ENCODE peak calls at places on chromosomes 2 and 18, in ten cellular contexts. L is NCI-H510A treated with DMSO at 0.1 percent for 48 hours, S is AG09319, Z is cardiac fibroblast, G is HEK293T, D is A172, X is left ventricle myocardium superior, A is H7, R is GM12891, H is tibial artery. P is an unnamed sample.

GRCh38 chr2:46164581-46165301 is 132.5 kb upstream of the EPAS1 start:
- DNase-seq in L (no peak), S (peak; percentile 95), Z (peak; percentile 99), G (no peak), D (peak; percentile 90), X (peak; percentile 72), A (no peak), R (no peak), H (peak; percentile 88), P (no peak)

GRCh38 chr2:100821255-100821912 is 1.4 kb downstream of the NPAS2 start:
- DNase-seq in L (no peak), S (no peak), Z (peak; percentile 52), G (no peak), D (no peak), X (no peak), A (peak; percentile 67), R (no peak), H (no peak), P (no peak)

GRCh38 chr2:73404409-73404808 is 18.8 kb downstream of the ALMS1 start:
- DNase-seq in L (no peak), S (no peak), Z (no peak), G (no peak), D (no peak), X (no peak), A (no peak), R (no peak), H (no peak), P (no peak)

GRCh38 chr2:160940271-160940670 is 220.0 kb upstream of the TANK start:
- DNase-seq in L (no peak), S (no peak), Z (no peak), G (no peak), D (no peak), X (no peak), A (no peak), R (no peak), H (no peak), P (no peak)

GRCh38 chr2:27263287-27264252 is 723 bp upstream of the SLC30A3 start:
- DNase-seq in L (no peak), S (no peak), Z (no peak), G (no peak), D (no peak), X (no peak), A (peak; percentile 84), R (no peak), H (no peak), P (no peak)

GRCh38 chr2:117693651-117694050 is 120.8 kb upstream of the DDX18 start:
- DNase-seq in L (no peak), S (no peak), Z (no peak), G (no peak), D (no peak), X (no peak), A (no peak), R (no peak), H (no peak), P (no peak)

GRCh38 chr18:26458526-26459232 is 89.7 kb downstream of the KCTD1 start:
- DNase-seq in L (no peak), S (no peak), Z (peak; percentile 36), G (no peak), D (peak; percentile 49), X (no peak), A (no peak), R (peak; percentile 31), H (no peak), P (peak; percentile 77)

GRCh38 chr2:205834776-205835175 is 152.5 kb downstream of the NRP2 start:
- DNase-seq in L (no peak), S (no peak), Z (peak; percentile 37), G (no peak), D (peak; percentile 9), X (no peak), A (no peak), R (no peak), H (no peak), P (no peak)

GRCh38 chr2:95260028-95261023 is 13.9 kb upstream of the PROM2 start:
- DNase-seq in L (no peak), S (no peak), Z (peak; percentile 22), G (no peak), D (no peak), X (no peak), A (no peak), R (no peak), H (no peak), P (no peak)

P was measured in NCI-H2029.